ENCODE peak calls at places on chromosomes 2 and 18, in six cellular contexts. U, X, R, C, K and S are unnamed samples.

GRCh38 chr18:12283256-12283655 is 24.8 kb upstream of the TUBB6 start:
- DNase-seq in C (no peak), U (no peak), X (peak; percentile 33), K (peak; percentile 73), R (no peak), S (no peak)

GRCh38 chr2:23824777-23825212 is 102.1 kb downstream of the ATAD2B start:
- DNase-seq in U (no peak), R (no peak), X (peak; percentile 74), C (peak; percentile 48), K (peak; percentile 36), S (no peak)

GRCh38 chr2:49251251-49251650 is 96.9 kb upstream of the FSHR start:
- DNase-seq in C (no peak), K (no peak), U (no peak), R (no peak), X (no peak), S (no peak)

GRCh38 chr2:10048501-10049171 is 5.3 kb downstream of the KLF11 start:
- DNase-seq in X (peak; percentile 79), U (no peak), K (peak; percentile 10), C (no peak), R (no peak), S (no peak)

GRCh38 chr18:59502222-59502898 is 143.3 kb upstream of the LMAN1 start:
- DNase-seq in R (no peak), X (peak; percentile 91), K (no peak), U (peak; percentile 56), C (no peak), S (peak; percentile 18)

GRCh38 chr2:170077830-170078569 is 99.9 kb upstream of the MYO3B start:
- DNase-seq in C (no peak), X (no peak), U (no peak), K (no peak), R (no peak), S (no peak)

GRCh38 chr2:190867832-190868231 is 12.8 kb upstream of the GLS start:
- DNase-seq in R (no peak), C (no peak), X (no peak), U (no peak), K (no peak), S (no peak)

GRCh38 chr2:109722026-109722425 is 72.1 kb upstream of the RGPD5 start:
- DNase-seq in X (no peak), R (no peak), U (no peak), K (no peak), C (no peak), S (no peak)

GRCh38 chr2:207828361-207829057 is 58.8 kb upstream of the FZD5 start:
- DNase-seq in X (no peak), U (no peak), C (no peak), R (no peak), K (no peak), S (no peak)

GRCh38 chr2:220279840-220280239 is 652.4 kb downstream of the SLC4A3 start:
- DNase-seq in U (no peak), C (no peak), X (peak; percentile 20), R (no peak), K (no peak), S (no peak)

GRCh38 chr2:75606851-75607798 is 39.5 kb upstream of the MRPL19 start:
- DNase-seq in U (no peak), C (no peak), X (peak; percentile 68), R (no peak), K (no peak), S (peak; percentile 89)

GRCh38 chr2:205270689-205271088 is 411.6 kb upstream of the NRP2 start:
- DNase-seq in U (no peak), C (no peak), K (no peak), X (peak; percentile 49), R (no peak), S (no peak)

GRCh38 chr2:165471349-165471975 is 2.0 kb downstream of the CSRNP3 start:
- DNase-seq in K (no peak), X (peak; percentile 59), R (no peak), U (no peak), C (no peak), S (no peak)
- H3K4me3 ChIP-seq in K (no peak overlapping the region), X (peak overlapping the region; percentile 17), R (no peak overlapping the region), U (peak overlapping the region; percentile 4), C (no peak overlapping the region), S (no peak overlapping the region)

GRCh38 chr2:36708119-36708741 is 11.7 kb downstream of the VIT start:
- DNase-seq in U (no peak), K (peak; percentile 4), X (peak; percentile 31), C (no peak), R (no peak), S (no peak)
- TF ChIP-seq CTCF in U (no peak), K (peak; percentile 33), X (peak; percentile 1), C (peak; percentile 43), R (no peak), S (no peak)

GRCh38 chr2:73286134-73286533 is 1.9 kb upstream of the FBXO41 start:
- DNase-seq in K (no peak), U (no peak), X (no peak), R (no peak), C (no peak), S (no peak)

GRCh38 chr2:73282924-73283544 is 1.2 kb downstream of the FBXO41 start:
- DNase-seq in R (no peak), K (no peak), X (no peak), C (no peak), U (no peak), S (no peak)

GRCh38 chr2:73284296-73285161 is at the start of gene FBXO41:
- DNase-seq in R (peak; percentile 87), X (peak; percentile 55), U (peak; percentile 38), C (no peak), K (no peak), S (no peak)

GRCh38 chr2:73283545-73284295 is 558 bp downstream of the FBXO41 start:
- DNase-seq in X (no peak), C (no peak), K (no peak), U (no peak), R (peak; percentile 20), S (no peak)

GRCh38 chr2:73285162-73285739 is 973 bp upstream of the FBXO41 start:
- DNase-seq in X (no peak), K (no peak), U (no peak), R (peak; percentile 68), C (no peak), S (no peak)
- H3K27me3 ChIP-seq in X (peaks cover 78% of the 10 kb centered on the region), K (no peaks in the 10 kb centered on the region), U (no peaks in the 10 kb centered on the region), R (no peaks in the 10 kb centered on the region), C (peaks cover 2% of the 10 kb centered on the region), S (peaks cover 19% of the 10 kb centered on the region)

DNA sequence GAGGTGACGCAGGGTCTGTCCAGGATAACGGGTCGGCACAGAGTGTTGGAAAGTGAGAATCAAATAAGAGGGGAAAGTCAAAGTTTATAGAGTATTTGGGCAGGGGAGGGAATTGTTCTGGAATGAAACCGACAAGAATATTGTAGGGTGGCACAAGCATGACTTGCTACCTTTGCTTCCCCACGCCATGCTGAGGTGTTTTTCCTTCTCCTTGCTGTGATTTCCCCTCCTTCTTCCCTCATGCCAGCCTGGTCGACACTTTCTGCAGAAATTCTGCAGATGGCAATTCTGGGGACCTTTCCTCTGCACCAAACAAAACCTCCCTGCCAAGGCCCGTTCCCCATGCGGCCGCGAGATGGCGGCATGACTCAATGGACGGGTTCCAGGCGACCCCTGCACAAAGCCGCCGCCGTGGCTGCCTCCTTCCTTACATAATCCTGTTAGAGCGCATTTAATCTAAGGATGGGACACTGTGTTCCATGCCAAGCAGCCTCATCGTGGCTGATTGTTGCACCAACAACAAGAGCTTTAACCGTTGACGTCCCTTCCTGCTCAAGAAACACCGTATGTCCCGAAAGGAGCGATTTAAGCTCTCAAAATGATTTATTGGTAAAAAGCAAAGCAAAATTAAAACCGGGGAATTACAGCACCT is at the start of gene MRO:
- DNase-seq in C (peak; percentile 41), X (peak; percentile 89), R (peak; percentile 86), U (peak; percentile 81), K (no peak), S (no peak)
- H3K4me3 ChIP-seq in C (peak within 1 kb of the TSS; percentile 51), X (peak within 1 kb of the TSS; percentile 22), R (peak within 1 kb of the TSS; percentile 21), U (peak within 1 kb of the TSS; percentile 22), K (peak within 1 kb of the TSS; percentile 60), S (peak within 1 kb of the TSS; percentile 11)

GRCh38 chr18:2549462-2549861 is 21.8 kb downstream of the METTL4 start:
- DNase-seq in C (no peak), X (no peak), R (no peak), U (no peak), K (no peak), S (no peak)

GRCh38 chr18:2551425-2551824 is 19.9 kb downstream of the METTL4 start:
- DNase-seq in K (no peak), R (no peak), C (no peak), X (no peak), U (no peak), S (no peak)

GRCh38 chr18:2545155-2545554 is 26.1 kb downstream of the METTL4 start:
- DNase-seq in C (no peak), X (no peak), R (no peak), K (no peak), U (no peak), S (no peak)

GRCh38 chr18:2547477-2548087 is 23.7 kb downstream of the METTL4 start:
- DNase-seq in R (no peak), X (peak; percentile 80), K (peak; percentile 22), C (peak; percentile 13), U (no peak), S (no peak)
- TF ChIP-seq CTCF in R (peak; percentile 62), X (peak; percentile 34), K (peak; percentile 34), C (peak; percentile 65), U (peak; percentile 52), S (peak; percentile 36)

GRCh38 chr18:78416853-78417252 is 562.8 kb upstream of the SALL3 start:
- DNase-seq in X (no peak), U (no peak), R (no peak), K (no peak), C (no peak), S (no peak)
- H3K27me3 ChIP-seq in X (no peaks in the 10 kb centered on the region), U (no peaks in the 10 kb centered on the region), R (no peaks in the 10 kb centered on the region), K (no peaks in the 10 kb centered on the region), C (peaks cover 5% of the 10 kb centered on the region), S (no peaks in the 10 kb centered on the region)

GRCh38 chr2:5664197-5664728 is 27.9 kb upstream of the SOX11 start:
- DNase-seq in K (no peak), R (no peak), U (no peak), C (no peak), X (no peak), S (no peak)

GRCh38 chr2:5661362-5661761 is 30.8 kb upstream of the SOX11 start:
- DNase-seq in K (no peak), C (no peak), U (no peak), R (no peak), X (no peak), S (no peak)

GRCh38 chr2:5657216-5657615 is 35.0 kb upstream of the SOX11 start:
- DNase-seq in R (no peak), U (no peak), K (no peak), X (no peak), C (no peak), S (no peak)

GRCh38 chr2:5665066-5665465 is 27.1 kb upstream of the SOX11 start:
- DNase-seq in C (no peak), U (no peak), R (no peak), X (no peak), K (no peak), S (no peak)

DNA sequence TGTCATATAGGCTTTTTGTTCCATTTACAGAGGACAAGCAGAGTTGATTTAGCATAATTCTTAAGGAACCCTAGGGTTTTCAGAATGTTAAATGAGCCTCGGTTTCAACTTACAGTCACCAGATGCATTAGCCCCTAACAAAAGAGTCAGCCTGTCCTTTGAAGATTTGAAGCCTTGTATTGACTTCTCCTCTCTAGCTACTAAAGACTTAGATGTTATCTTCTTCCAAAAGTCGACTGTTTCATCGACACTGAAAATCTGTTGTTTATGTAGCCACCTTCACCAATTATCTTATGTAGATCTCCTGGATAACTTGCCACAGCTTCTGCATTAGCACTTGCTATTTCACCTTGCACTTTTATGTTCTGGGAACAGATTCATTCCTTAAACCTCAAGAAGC is 31.6 kb upstream of the SOX11 start:
- DNase-seq in X (no peak), C (no peak), R (no peak), U (no peak), K (no peak), S (no peak)
- H3K4me3 ChIP-seq in X (no peak overlapping the region), C (no peak overlapping the region), R (no peak overlapping the region), U (no peak overlapping the region), K (no peak overlapping the region), S (no peak overlapping the region)